ENCODE peak calls at places on chromosomes 4 and X, in six cellular contexts. T, O, Q, Z, K and R are unnamed samples.

GRCh38 chr4:71240094-71240493 is 98.7 kb upstream of the SLC4A4 start:
- DNase-seq in T (no peak), O (no peak), Q (no peak), Z (no peak), K (no peak), R (no peak)

GRCh38 chr4:157992038-157992706 is 180.7 kb downstream of the GASK1B start:
- DNase-seq in T (peak; percentile 57), O (no peak), Q (peak; percentile 73), Z (no peak), K (no peak), R (peak; percentile 60)

GRCh38 chr4:2059726-2060577 is 825 bp downstream of the NAT8L start:
- DNase-seq in T (peak; percentile 40), O (no peak), Q (no peak), Z (no peak), K (no peak), R (no peak)

GRCh38 chr4:121898150-121898549 is 27.9 kb upstream of the BBS7 start:
- DNase-seq in T (peak; percentile 6), O (peak; percentile 10), Q (peak; percentile 10), Z (no peak), K (no peak), R (no peak)

GRCh38 chrX:24268786-24269185 is 45.1 kb downstream of the SUPT20HL2 start:
- DNase-seq in T (no peak), O (no peak), Q (no peak), Z (no peak), K (no peak), R (no peak)

GRCh38 chr4:55396305-55397023 is 707 bp downstream of the TMEM165 start:
- DNase-seq in T (peak; percentile 60), O (peak; percentile 67), Q (no peak), Z (no peak), K (peak; percentile 74), R (peak; percentile 31)

GRCh38 chr4:162911349-162911748 is 255.3 kb downstream of the NAF1 start:
- DNase-seq in T (no peak), O (no peak), Q (no peak), Z (no peak), K (no peak), R (no peak)

GRCh38 chrX:78119521-78120227 is 15.6 kb downstream of the PGK1 start:
- DNase-seq in T (no peak), O (no peak), Q (no peak), Z (no peak), K (no peak), R (no peak)

GRCh38 chr4:57211131-57211530 is 100.9 kb upstream of the IGFBP7 start:
- DNase-seq in T (peak; percentile 6), O (no peak), Q (no peak), Z (no peak), K (no peak), R (peak; percentile 4)

GRCh38 chrX:102067966-102068723 is 57.3 kb upstream of the TCEAL2 start:
- DNase-seq in T (peak; percentile 23), O (no peak), Q (no peak), Z (peak; percentile 1), K (no peak), R (peak; percentile 1)

GRCh38 chrX:72498782-72499181 is 73.9 kb downstream of the HDAC8 start:
- DNase-seq in T (peak; percentile 56), O (peak; percentile 11), Q (no peak), Z (peak; percentile 12), K (no peak), R (no peak)

GRCh38 chr4:189131131-189131530 is 809.5 kb upstream of the FRG1 start:
- DNase-seq in T (no peak), O (no peak), Q (no peak), Z (no peak), K (no peak), R (no peak)

GRCh38 chr4:86496094-86497060 is 97.7 kb upstream of the PTPN13 start:
- DNase-seq in T (peak; percentile 38), O (peak; percentile 25), Q (peak; percentile 35), Z (no peak), K (no peak), R (no peak)

GRCh38 chrX:69614896-69615295 is 1.0 kb upstream of the EDA start:
- DNase-seq in T (no peak), O (no peak), Q (no peak), Z (no peak), K (no peak), R (no peak)

GRCh38 chr4:183171484-183172267 is 72.6 kb downstream of the WWC2 start:
- DNase-seq in T (no peak), O (no peak), Q (no peak), Z (no peak), K (no peak), R (peak; percentile 67)
- TF ChIP-seq ATF3 in T (no peak), O (no peak), Q (no peak), Z (no peak), K (no peak), R (no peak)

GRCh38 chr4:38136604-38137003 is 176.4 kb downstream of the PTTG2 start:
- DNase-seq in T (no peak), O (no peak), Q (no peak), Z (no peak), K (no peak), R (no peak)
- TF ChIP-seq ATF3 in T (no peak), O (no peak), Q (no peak), Z (no peak), K (no peak), R (no peak)

GRCh38 chrX:56974408-56974807 is 20.9 kb downstream of the SPIN3 start:
- DNase-seq in T (no peak), O (no peak), Q (no peak), Z (no peak), K (no peak), R (no peak)

GRCh38 chrX:56963377-56963776 is 32.0 kb downstream of the SPIN3 start:
- DNase-seq in T (no peak), O (no peak), Q (no peak), Z (no peak), K (no peak), R (no peak)

GRCh38 chrX:56969559-56969958 is 25.8 kb downstream of the SPIN3 start:
- DNase-seq in T (no peak), O (no peak), Q (no peak), Z (no peak), K (no peak), R (no peak)

GRCh38 chrX:56968980-56969379 is 26.4 kb downstream of the SPIN3 start:
- DNase-seq in T (no peak), O (no peak), Q (no peak), Z (no peak), K (no peak), R (no peak)
- TF ChIP-seq ATF3 in T (no peak), O (no peak), Q (no peak), Z (no peak), K (no peak), R (no peak)

DNA sequence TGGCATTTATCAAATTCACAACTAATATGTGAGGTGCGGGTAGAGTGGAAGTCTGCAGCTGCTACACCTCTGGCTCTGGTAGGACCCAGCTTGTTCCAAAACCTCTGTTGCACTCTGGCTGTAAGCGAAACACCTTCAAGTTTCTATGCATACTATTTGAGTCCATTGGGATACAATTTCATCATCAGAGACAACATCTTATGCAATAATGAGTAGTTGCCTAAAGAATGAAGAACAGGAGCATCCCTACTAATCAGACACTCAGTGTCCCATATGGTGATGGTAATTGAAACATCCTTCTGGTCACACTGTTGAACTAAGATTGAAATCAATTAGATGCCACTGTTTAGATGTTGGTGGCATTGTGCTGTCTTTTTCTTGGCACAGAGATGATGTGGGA is 178.4 kb downstream of the MGST2 start:
- DNase-seq in T (no peak), O (no peak), Q (no peak), Z (no peak), K (no peak), R (peak; percentile 34)
- TF ChIP-seq ATF3 in T (no peak), O (no peak), Q (no peak), Z (no peak), K (no peak), R (peak; percentile 60)

GRCh38 chr4:139453041-139453370 is 915 bp upstream of the RAB33B start:
- DNase-seq in T (no peak), O (no peak), Q (no peak), Z (peak; percentile 59), K (no peak), R (peak; percentile 88)
- TF ChIP-seq ATF3 in T (no peak), O (no peak), Q (no peak), Z (no peak), K (no peak), R (no peak)